ENCODE peak calls at places on chromosomes 5 and 9, in five cellular contexts. C, J, G, Y and L are unnamed samples.

GRCh38 chr5:10607023-10607665 is 43.3 kb downstream of the ANKRD33B start:
- DNase-seq in J (peak), G (no peak), C (peak), Y (no peak), L (peak)

GRCh38 chr5:103473725-103474124 is 88.9 kb downstream of the NUDT12 start:
- DNase-seq in J (no peak), C (peak), Y (no peak), G (no peak), L (no peak)

GRCh38 chr5:14071433-14071832 is 71.7 kb upstream of the TRIO start:
- DNase-seq in J (no peak), Y (no peak), G (no peak), C (peak), L (no peak)

GRCh38 chr9:17622749-17623148 is 43.9 kb downstream of the SH3GL2 start:
- DNase-seq in C (no peak), G (no peak), Y (no peak), J (no peak), L (no peak)

GRCh38 chr5:1112596-1113331 is 901 bp upstream of the SLC12A7 start:
- DNase-seq in J (no peak), Y (no peak), G (no peak), C (no peak), L (no peak)

GRCh38 chr5:72268753-72269410 is 51.2 kb downstream of the MRPS27 start:
- DNase-seq in Y (peak), G (peak), J (no peak), C (peak), L (peak)

GRCh38 chr9:89366711-89367110 is 48.4 kb downstream of the SECISBP2 start:
- DNase-seq in J (no peak), C (no peak), Y (no peak), G (no peak), L (no peak)

GRCh38 chr5:40477856-40478546 is 201.7 kb upstream of the PTGER4 start:
- DNase-seq in Y (no peak), C (peak), G (no peak), J (no peak), L (no peak)

GRCh38 chr9:89878003-89878411 is 273.2 kb downstream of the GADD45G start:
- DNase-seq in G (no peak), J (no peak), Y (no peak), C (no peak), L (no peak)

GRCh38 chr9:104743377-104743985 is 4.0 kb upstream of the NIPSNAP3A start:
- DNase-seq in J (no peak), C (peak), G (peak), Y (peak), L (peak)

GRCh38 chr5:95817430-95817829 is 5.1 kb downstream of the GLRX start:
- DNase-seq in C (peak), G (no peak), Y (no peak), J (no peak), L (peak)

GRCh38 chr5:143405747-143406098 is 2.2 kb upstream of the NR3C1 start:
- DNase-seq in C (no peak), J (no peak), Y (no peak), G (no peak), L (no peak)

GRCh38 chr5:88792144-88792840 is 90.7 kb downstream of the MEF2C start:
- DNase-seq in C (no peak), Y (no peak), G (no peak), J (no peak), L (peak)

GRCh38 chr9:72156586-72156985 is 7.3 kb downstream of the GDA start:
- DNase-seq in G (no peak), Y (no peak), J (no peak), C (no peak), L (no peak)

GRCh38 chr5:132751444-132751843 is 4.2 kb downstream of the CCNI2 start:
- DNase-seq in C (peak), G (no peak), J (no peak), Y (no peak), L (no peak)

GRCh38 chr5:143241892-143242291 is 161.6 kb downstream of the NR3C1 start:
- DNase-seq in J (no peak), C (no peak), Y (no peak), G (no peak), L (peak)

GRCh38 chr9:113787871-113788270 is 88.2 kb upstream of the ZNF618 start:
- DNase-seq in C (no peak), Y (no peak), G (no peak), J (no peak), L (no peak)

GRCh38 chr9:116870566-116870965 is 183.5 kb downstream of the TRIM32 start:
- DNase-seq in G (no peak), J (no peak), C (no peak), Y (peak), L (no peak)

GRCh38 chr9:85742630-85742928 is 825 bp upstream of the AGTPBP1 start:
- DNase-seq in Y (no peak), J (no peak), C (peak), G (no peak), L (peak)

GRCh38 chr5:2557435-2557834 is 194.0 kb downstream of the IRX2 start:
- DNase-seq in Y (no peak), G (no peak), J (no peak), C (no peak), L (no peak)

GRCh38 chr5:93079046-93079445 is 502.0 kb downstream of the NR2F1-AS1 start:
- DNase-seq in G (no peak), J (no peak), C (no peak), Y (peak), L (no peak)

GRCh38 chr5:72584466-72584865 is 77.3 kb upstream of the ZNF366 start:
- DNase-seq in J (no peak), G (no peak), Y (no peak), C (peak), L (no peak)

GRCh38 chr9:92392690-92393089 is 11.7 kb downstream of the OGN start:
- DNase-seq in G (no peak), J (no peak), C (no peak), Y (no peak), L (no peak)

GRCh38 chr5:88288798-88289197 is 20.2 kb upstream of the TMEM161B start:
- DNase-seq in Y (no peak), J (no peak), G (no peak), C (no peak), L (no peak)

GRCh38 chr5:132812949-132813598 is at the start of gene SOWAHA:
- DNase-seq in Y (no peak), G (no peak), C (no peak), J (no peak), L (no peak)

GRCh38 chr9:96203867-96204412 is 98.0 kb downstream of the HSD17B3 start:
- DNase-seq in Y (no peak), G (no peak), J (peak), C (no peak), L (no peak)

GRCh38 chr5:38845555-38846378 is at the start of gene OSMR:
- DNase-seq in C (peak), Y (peak), J (no peak), G (no peak), L (peak)

GRCh38 chr9:117096138-117096537 is 318.7 kb downstream of the ASTN2 start:
- DNase-seq in J (no peak), C (no peak), Y (no peak), G (no peak), L (no peak)

GRCh38 chr5:137733922-137734695 is 1.8 kb downstream of the KLHL3 start:
- DNase-seq in J (peak), G (no peak), C (no peak), Y (no peak), L (peak)

GRCh38 chr5:148585988-148586387 is 68.3 kb downstream of the HTR4 start:
- DNase-seq in G (no peak), C (no peak), Y (no peak), J (no peak), L (no peak)

GRCh38 chr5:124631874-124632550 is 114.4 kb downstream of the ZNF608 start:
- DNase-seq in G (no peak), C (no peak), Y (no peak), J (no peak), L (peak)

GRCh38 chr5:118580959-118581358 is 407.4 kb downstream of the DTWD2 start:
- DNase-seq in G (no peak), Y (no peak), C (no peak), J (no peak), L (no peak)

GRCh38 chr5:158354958-158355357 is 496.0 kb upstream of the CLINT1 start:
- DNase-seq in G (no peak), Y (no peak), C (no peak), J (no peak), L (no peak)

GRCh38 chr5:111243353-111243752 is 19.2 kb downstream of the CAMK4 start:
- DNase-seq in Y (no peak), J (no peak), G (no peak), C (no peak), L (no peak)

GRCh38 chr9:135251996-135252760 is 164.7 kb downstream of the OLFM1 start:
- DNase-seq in C (no peak), Y (no peak), J (no peak), G (no peak), L (no peak)